ENCODE peak calls at places on chromosomes 13 and 19, in eight cellular contexts. One of them, this sample, is unnamed.

GRCh38 chr13:21453352-21454089 is 5.6 kb downstream of the ZDHHC20 start:
- DNase-seq in HCT116: no peak
- DNase-seq in PC-9: no peak
- DNase-seq in OCI-LY7: no peak
- DNase-seq in GM23338: no peak
- DNase-seq in MM.1S: no peak
- DNase-seq in SK-N-SH: no peak
- DNase-seq in PC-3: no peak
- DNase-seq in this sample: no peak

GRCh38 chr13:67080351-67080750 is 149.8 kb downstream of the PCDH9 start:
- DNase-seq in SK-N-SH: no peak
- DNase-seq in GM23338: no peak
- DNase-seq in HCT116: no peak
- DNase-seq in PC-3: no peak
- DNase-seq in MM.1S: no peak
- DNase-seq in OCI-LY7: no peak
- DNase-seq in PC-9: no peak
- DNase-seq in this sample: no peak

GRCh38 chr13:43805071-43805468 is 18.3 kb upstream of the ENOX1 start:
- DNase-seq in GM23338: peak; percentile 9
- DNase-seq in PC-3: peak; percentile 95
- DNase-seq in HCT116: peak; percentile 81
- DNase-seq in PC-9: peak; percentile 26
- DNase-seq in MM.1S: no peak
- DNase-seq in OCI-LY7: no peak
- DNase-seq in SK-N-SH: peak; percentile 34
- DNase-seq in this sample: peak; percentile 45

GRCh38 chr13:33057019-33057785 is 41.0 kb downstream of the KL start:
- DNase-seq in GM23338: peak; percentile 58
- DNase-seq in HCT116: no peak
- DNase-seq in MM.1S: no peak
- DNase-seq in OCI-LY7: peak; percentile 4
- DNase-seq in PC-3: peak; percentile 47
- DNase-seq in PC-9: no peak
- DNase-seq in SK-N-SH: peak; percentile 47
- DNase-seq in this sample: no peak

GRCh38 chr13:44726214-44726613 is 150.1 kb upstream of the TSC22D1 start:
- DNase-seq in HCT116: no peak
- DNase-seq in MM.1S: no peak
- DNase-seq in PC-3: no peak
- DNase-seq in SK-N-SH: no peak
- DNase-seq in OCI-LY7: no peak
- DNase-seq in PC-9: no peak
- DNase-seq in GM23338: no peak
- DNase-seq in this sample: no peak

GRCh38 chr13:44972956-44973581 is 16.2 kb downstream of the NUFIP1 start:
- DNase-seq in PC-3: peak; percentile 57
- DNase-seq in PC-9: no peak
- DNase-seq in HCT116: peak; percentile 18
- DNase-seq in OCI-LY7: peak; percentile 38
- DNase-seq in SK-N-SH: peak; percentile 34
- DNase-seq in GM23338: peak; percentile 53
- DNase-seq in MM.1S: no peak
- DNase-seq in this sample: peak; percentile 34

GRCh38 chr13:40130871-40131636 is 475.6 kb downstream of the COG6 start:
- DNase-seq in PC-3: peak; percentile 57
- DNase-seq in SK-N-SH: no peak
- DNase-seq in MM.1S: no peak
- DNase-seq in HCT116: peak; percentile 40
- DNase-seq in GM23338: no peak
- DNase-seq in PC-9: no peak
- DNase-seq in OCI-LY7: no peak
- DNase-seq in this sample: peak; percentile 44

GRCh38 chr19:58047672-58048071 is 11.4 kb upstream of the ZNF135 start:
- DNase-seq in MM.1S: no peak
- DNase-seq in PC-9: no peak
- DNase-seq in GM23338: no peak
- DNase-seq in PC-3: no peak
- DNase-seq in OCI-LY7: no peak
- DNase-seq in HCT116: no peak
- DNase-seq in SK-N-SH: no peak
- DNase-seq in this sample: no peak

GRCh38 chr13:93872376-93872775 is 607.1 kb downstream of the DCT start:
- DNase-seq in OCI-LY7: no peak
- DNase-seq in PC-9: no peak
- DNase-seq in HCT116: no peak
- DNase-seq in SK-N-SH: no peak
- DNase-seq in MM.1S: no peak
- DNase-seq in PC-3: no peak
- DNase-seq in GM23338: peak; percentile 25
- DNase-seq in this sample: no peak

GRCh38 chr13:112014857-112015256 is 52.1 kb upstream of the SOX1 start:
- DNase-seq in MM.1S: no peak
- DNase-seq in PC-3: no peak
- DNase-seq in GM23338: no peak
- DNase-seq in HCT116: no peak
- DNase-seq in OCI-LY7: no peak
- DNase-seq in PC-9: no peak
- DNase-seq in SK-N-SH: no peak
- DNase-seq in this sample: no peak

GRCh38 chr13:28423010-28423409 is 71.9 kb downstream of the FLT1 start:
- DNase-seq in GM23338: no peak
- DNase-seq in PC-9: no peak
- DNase-seq in PC-3: no peak
- DNase-seq in HCT116: no peak
- DNase-seq in MM.1S: no peak
- DNase-seq in OCI-LY7: peak; percentile 56
- DNase-seq in SK-N-SH: no peak
- DNase-seq in this sample: no peak

GRCh38 chr19:3121396-3121795 is 14.4 kb upstream of the GNA15 start:
- DNase-seq in PC-3: no peak
- DNase-seq in PC-9: no peak
- DNase-seq in SK-N-SH: no peak
- DNase-seq in HCT116: no peak
- DNase-seq in GM23338: no peak
- DNase-seq in OCI-LY7: no peak
- DNase-seq in MM.1S: no peak
- DNase-seq in this sample: no peak

GRCh38 chr13:101474419-101474957 is 22.0 kb downstream of the ITGBL1 start:
- DNase-seq in PC-9: no peak
- DNase-seq in GM23338: peak; percentile 79
- DNase-seq in SK-N-SH: no peak
- DNase-seq in MM.1S: no peak
- DNase-seq in OCI-LY7: no peak
- DNase-seq in PC-3: peak; percentile 37
- DNase-seq in HCT116: no peak
- DNase-seq in this sample: peak; percentile 61

GRCh38 chr13:37646531-37646930 is 48.0 kb upstream of the POSTN start:
- DNase-seq in GM23338: no peak
- DNase-seq in PC-9: no peak
- DNase-seq in HCT116: no peak
- DNase-seq in SK-N-SH: no peak
- DNase-seq in OCI-LY7: no peak
- DNase-seq in MM.1S: no peak
- DNase-seq in PC-3: no peak
- DNase-seq in this sample: no peak

GRCh38 chr13:31595568-31595967 is 143.8 kb upstream of the RXFP2 start:
- DNase-seq in HCT116: no peak
- DNase-seq in MM.1S: no peak
- DNase-seq in SK-N-SH: no peak
- DNase-seq in OCI-LY7: no peak
- DNase-seq in GM23338: no peak
- DNase-seq in PC-9: no peak
- DNase-seq in PC-3: no peak
- DNase-seq in this sample: no peak

GRCh38 chr19:17831419-17831888 is 10.1 kb upstream of the INSL3 start:
- DNase-seq in PC-9: peak; percentile 19
- DNase-seq in SK-N-SH: no peak
- DNase-seq in OCI-LY7: no peak
- DNase-seq in HCT116: no peak
- DNase-seq in GM23338: peak; percentile 60
- DNase-seq in PC-3: no peak
- DNase-seq in MM.1S: no peak
- DNase-seq in this sample: no peak

DNA sequence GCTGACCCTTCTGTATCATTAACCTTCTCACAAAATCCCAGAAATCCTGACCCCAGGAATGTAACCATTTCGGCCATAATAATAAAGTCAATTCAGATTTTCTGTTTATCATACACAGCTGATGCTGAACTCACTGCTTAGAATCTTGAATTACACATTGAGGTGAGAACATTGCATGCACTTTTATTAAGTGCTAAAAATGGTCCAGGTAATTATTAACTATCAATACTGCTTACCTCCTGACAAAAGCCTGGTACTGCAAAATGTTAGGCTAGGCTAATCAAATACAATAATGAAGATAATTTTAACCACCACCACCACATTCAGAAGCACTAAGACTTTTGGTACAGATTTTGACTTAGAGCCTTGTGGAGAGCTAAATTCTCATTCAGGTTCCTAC is 36.1 kb downstream of the KLF12 start:
- DNase-seq in MM.1S: no peak
- DNase-seq in GM23338: no peak
- DNase-seq in PC-9: no peak
- DNase-seq in HCT116: no peak
- DNase-seq in SK-N-SH: no peak
- DNase-seq in OCI-LY7: no peak
- DNase-seq in PC-3: no peak
- DNase-seq in this sample: no peak
- H3K9me2 ChIP-seq in MM.1S: no peaks in the 10 kb centered on the region
- H3K9me2 ChIP-seq in GM23338: no peaks in the 10 kb centered on the region
- H3K9me2 ChIP-seq in PC-9: no peaks in the 10 kb centered on the region
- H3K9me2 ChIP-seq in HCT116: no peaks in the 10 kb centered on the region
- H3K9me2 ChIP-seq in SK-N-SH: no peaks in the 10 kb centered on the region
- H3K9me2 ChIP-seq in OCI-LY7: no peaks in the 10 kb centered on the region
- H3K9me2 ChIP-seq in PC-3: no peaks in the 10 kb centered on the region
- H3K9me2 ChIP-seq in this sample: no peaks in the 10 kb centered on the region

GRCh38 chr19:939439-939838 is 13.6 kb downstream of the ARID3A start:
- DNase-seq in SK-N-SH: no peak
- DNase-seq in PC-9: no peak
- DNase-seq in GM23338: no peak
- DNase-seq in HCT116: no peak
- DNase-seq in OCI-LY7: no peak
- DNase-seq in PC-3: no peak
- DNase-seq in MM.1S: no peak
- DNase-seq in this sample: no peak
- H3K79me2 ChIP-seq in SK-N-SH: peaks cover 44% of the 10 kb centered on the region
- H3K79me2 ChIP-seq in PC-9: no peaks in the 10 kb centered on the region
- H3K79me2 ChIP-seq in GM23338: peaks cover 72% of the 10 kb centered on the region
- H3K79me2 ChIP-seq in HCT116: peaks cover 11% of the 10 kb centered on the region
- H3K79me2 ChIP-seq in OCI-LY7: no peaks in the 10 kb centered on the region
- H3K79me2 ChIP-seq in PC-3: peaks cover 4% of the 10 kb centered on the region
- H3K79me2 ChIP-seq in MM.1S: peaks cover 45% of the 10 kb centered on the region
- H3K79me2 ChIP-seq in this sample: peaks cover 99% of the 10 kb centered on the region

GRCh38 chr19:19321143-19321577 is 531 bp downstream of the MAU2 start:
- DNase-seq in GM23338: peak; percentile 73
- DNase-seq in SK-N-SH: peak; percentile 68
- DNase-seq in PC-3: peak; percentile 29
- DNase-seq in OCI-LY7: peak; percentile 44
- DNase-seq in MM.1S: peak; percentile 12
- DNase-seq in PC-9: no peak
- DNase-seq in HCT116: no peak
- DNase-seq in this sample: peak; percentile 41

GRCh38 chr19:19324059-19324755 is 3.6 kb downstream of the MAU2 start:
- DNase-seq in GM23338: no peak
- DNase-seq in SK-N-SH: no peak
- DNase-seq in PC-9: no peak
- DNase-seq in HCT116: no peak
- DNase-seq in PC-3: no peak
- DNase-seq in MM.1S: no peak
- DNase-seq in OCI-LY7: no peak
- DNase-seq in this sample: no peak

GRCh38 chr19:19316082-19316481 is 4.2 kb downstream of the SUGP1 start:
- DNase-seq in MM.1S: no peak
- DNase-seq in GM23338: no peak
- DNase-seq in HCT116: no peak
- DNase-seq in PC-3: no peak
- DNase-seq in SK-N-SH: no peak
- DNase-seq in OCI-LY7: no peak
- DNase-seq in PC-9: no peak
- DNase-seq in this sample: no peak

GRCh38 chr19:19319725-19320361 is 466 bp downstream of the SUGP1 start:
- DNase-seq in MM.1S: peak; percentile 15
- DNase-seq in GM23338: peak; percentile 34
- DNase-seq in HCT116: no peak
- DNase-seq in OCI-LY7: peak; percentile 12
- DNase-seq in SK-N-SH: peak; percentile 24
- DNase-seq in PC-3: no peak
- DNase-seq in PC-9: no peak
- DNase-seq in this sample: no peak

GRCh38 chr19:19320362-19321142 is at the start of the genes MAU2 and SUGP1:
- DNase-seq in PC-3: peak; percentile 93
- DNase-seq in OCI-LY7: peak; percentile 95
- DNase-seq in PC-9: peak; percentile 90
- DNase-seq in GM23338: peak; percentile 98
- DNase-seq in MM.1S: peak; percentile 93
- DNase-seq in SK-N-SH: peak; percentile 96
- DNase-seq in HCT116: peak; percentile 87
- DNase-seq in this sample: peak; percentile 95
- TF ChIP-seq CTCF in PC-3: no peak
- TF ChIP-seq CTCF in OCI-LY7: no peak
- TF ChIP-seq CTCF in PC-9: no peak
- TF ChIP-seq CTCF in GM23338: peak; percentile 10
- TF ChIP-seq CTCF in MM.1S: no peak
- TF ChIP-seq CTCF in SK-N-SH: peak; percentile 21
- TF ChIP-seq CTCF in HCT116: no peak
- TF ChIP-seq CTCF in this sample: peak; percentile 26

GRCh38 chr19:10615429-10616023 is 9.8 kb upstream of the SLC44A2 start:
- DNase-seq in PC-3: no peak
- DNase-seq in SK-N-SH: no peak
- DNase-seq in OCI-LY7: no peak
- DNase-seq in GM23338: no peak
- DNase-seq in MM.1S: no peak
- DNase-seq in PC-9: no peak
- DNase-seq in HCT116: no peak
- DNase-seq in this sample: no peak
- H3K9me2 ChIP-seq in PC-3: no peaks in the 10 kb centered on the region
- H3K9me2 ChIP-seq in SK-N-SH: no peaks in the 10 kb centered on the region
- H3K9me2 ChIP-seq in OCI-LY7: no peaks in the 10 kb centered on the region
- H3K9me2 ChIP-seq in GM23338: no peaks in the 10 kb centered on the region
- H3K9me2 ChIP-seq in MM.1S: no peaks in the 10 kb centered on the region
- H3K9me2 ChIP-seq in PC-9: no peaks in the 10 kb centered on the region
- H3K9me2 ChIP-seq in HCT116: no peaks in the 10 kb centered on the region
- H3K9me2 ChIP-seq in this sample: no peaks in the 10 kb centered on the region

GRCh38 chr19:9913237-9914000 is 22.9 kb downstream of the OLFM2 start:
- DNase-seq in OCI-LY7: no peak
- DNase-seq in MM.1S: no peak
- DNase-seq in PC-3: no peak
- DNase-seq in GM23338: no peak
- DNase-seq in SK-N-SH: peak; percentile 90
- DNase-seq in HCT116: no peak
- DNase-seq in PC-9: peak; percentile 22
- DNase-seq in this sample: peak; percentile 67
- H3K79me2 ChIP-seq in OCI-LY7: no peaks in the 10 kb centered on the region
- H3K79me2 ChIP-seq in MM.1S: no peaks in the 10 kb centered on the region
- H3K79me2 ChIP-seq in PC-3: no peaks in the 10 kb centered on the region
- H3K79me2 ChIP-seq in GM23338: peaks cover 54% of the 10 kb centered on the region
- H3K79me2 ChIP-seq in SK-N-SH: no peaks in the 10 kb centered on the region
- H3K79me2 ChIP-seq in HCT116: no peaks in the 10 kb centered on the region
- H3K79me2 ChIP-seq in PC-9: no peaks in the 10 kb centered on the region
- H3K79me2 ChIP-seq in this sample: no peaks in the 10 kb centered on the region

GRCh38 chr19:19217110-19217509 is 5.4 kb downstream of the NCAN start:
- DNase-seq in PC-9: peak; percentile 15
- DNase-seq in MM.1S: peak; percentile 38
- DNase-seq in SK-N-SH: peak; percentile 66
- DNase-seq in HCT116: peak; percentile 75
- DNase-seq in PC-3: peak; percentile 64
- DNase-seq in GM23338: peak; percentile 90
- DNase-seq in OCI-LY7: peak; percentile 57
- DNase-seq in this sample: no peak
- TF ChIP-seq CTCF in PC-9: peak; percentile 62
- TF ChIP-seq CTCF in MM.1S: peak; percentile 13
- TF ChIP-seq CTCF in SK-N-SH: peak; percentile 41
- TF ChIP-seq CTCF in HCT116: peak; percentile 55
- TF ChIP-seq CTCF in PC-3: peak; percentile 48
- TF ChIP-seq CTCF in GM23338: peak; percentile 41
- TF ChIP-seq CTCF in OCI-LY7: peak; percentile 65
- TF ChIP-seq CTCF in this sample: no peak

This sample was measured in hepatocyte.